ENCODE peak calls at places on chromosomes 12 and 14, in four cellular contexts. S is NCI-H1436, Z is endothelial cell of umbilical vein, W is amygdala. N is an unnamed sample.

GRCh38 chr12:234891-235415 is 21.0 kb upstream of the SLC6A12 start:
- DNase-seq in S (no peak), Z (no peak), W (no peak), N (no peak)

GRCh38 chr14:36512585-36513003 is 7.4 kb downstream of the NKX2-1 start:
- DNase-seq in S (no peak), Z (no peak), W (no peak), N (no peak)

GRCh38 chr12:3246253-3246652 is 169.1 kb downstream of the TSPAN9 start:
- DNase-seq in S (no peak), Z (peak), W (no peak), N (no peak)

GRCh38 chr12:127546721-127547505 is 720.1 kb upstream of the TMEM132C start:
- DNase-seq in S (no peak), Z (no peak), W (no peak), N (no peak)

GRCh38 chr12:114864688-114865685 is 181.0 kb upstream of the TBX3 start:
- DNase-seq in S (no peak), Z (no peak), W (no peak), N (no peak)

GRCh38 chr12:15774819-15775218 is 14.4 kb downstream of the EPS8 start:
- DNase-seq in S (no peak), Z (no peak), W (no peak), N (no peak)

GRCh38 chr12:64675795-64676194 is 65.5 kb downstream of the RASSF3 start:
- DNase-seq in S (no peak), Z (peak), W (no peak), N (no peak)

GRCh38 chr14:52917732-52918131 is 33.1 kb downstream of the FERMT2 start:
- DNase-seq in S (no peak), Z (peak), W (no peak), N (no peak)

GRCh38 chr12:132150780-132151144 is 6.5 kb downstream of the NOC4L start:
- DNase-seq in S (no peak), Z (no peak), W (no peak), N (no peak)

GRCh38 chr12:115354007-115354452 is 670.1 kb upstream of the TBX3 start:
- DNase-seq in S (no peak), Z (peak), W (no peak), N (no peak)

GRCh38 chr12:57772429-57773322 is at the start of gene EEF1AKMT3:
- DNase-seq in S (no peak), Z (peak), W (peak), N (no peak)

GRCh38 chr12:105748806-105749600 is 389.8 kb downstream of the NUAK1 start:
- DNase-seq in S (no peak), Z (peak), W (peak), N (peak)

GRCh38 chr12:42893802-42894201 is 304.3 kb upstream of the PRICKLE1 start:
- DNase-seq in S (no peak), Z (no peak), W (no peak), N (no peak)

GRCh38 chr12:77488041-77488620 is 342.6 kb upstream of the NAV3 start:
- DNase-seq in S (no peak), Z (no peak), W (no peak), N (no peak)

GRCh38 chr12:57135939-57136338 is 7.7 kb downstream of the LRP1 start:
- DNase-seq in S (no peak), Z (no peak), W (peak), N (no peak)

GRCh38 chr12:84955298-84955697 is 42.7 kb upstream of the SLC6A15 start:
- DNase-seq in S (no peak), Z (no peak), W (no peak), N (no peak)

GRCh38 chr14:96567289-96567899 is 65.2 kb downstream of the PAPOLA start:
- DNase-seq in S (no peak), Z (peak), W (no peak), N (peak)

GRCh38 chr14:81269100-81269978 is 48.6 kb upstream of the GTF2A1 start:
- DNase-seq in S (peak), Z (peak), W (no peak), N (peak)

GRCh38 chr12:75560167-75560566 is 48.8 kb upstream of the KRR1 start:
- DNase-seq in S (peak), Z (peak), W (no peak), N (peak)

GRCh38 chr12:123949118-123949774 is 23.4 kb downstream of the CCDC92 start:
- DNase-seq in S (no peak), Z (no peak), W (no peak), N (peak)

GRCh38 chr14:37186865-37187264 is 10.9 kb upstream of the MIPOL1 start:
- DNase-seq in S (no peak), Z (no peak), W (no peak), N (no peak)

GRCh38 chr12:63093711-63094110 is 57.3 kb downstream of the AVPR1A start:
- DNase-seq in S (no peak), Z (no peak), W (no peak), N (no peak)

GRCh38 chr12:89405626-89406342 is 53.5 kb upstream of the DUSP6 start:
- DNase-seq in S (no peak), Z (no peak), W (no peak), N (no peak)

GRCh38 chr14:50941151-50941550 is 3.1 kb downstream of the PYGL start:
- DNase-seq in S (no peak), Z (no peak), W (no peak), N (no peak)

GRCh38 chr12:65695077-65695865 is 129.0 kb upstream of the HMGA2 start:
- DNase-seq in S (no peak), Z (peak), W (no peak), N (peak)

GRCh38 chr12:89334770-89335169 is 17.5 kb downstream of the DUSP6 start:
- DNase-seq in S (no peak), Z (no peak), W (no peak), N (no peak)

GRCh38 chr14:100305446-100306255 is 593 bp downstream of the SLC25A29 start:
- DNase-seq in S (no peak), Z (peak), W (no peak), N (no peak)

GRCh38 chr12:39235990-39236767 is 206.7 kb downstream of the KIF21A start:
- DNase-seq in S (no peak), Z (peak), W (no peak), N (no peak)

GRCh38 chr14:104464907-104465306 is 114.7 kb upstream of the C14orf180 start:
- DNase-seq in S (no peak), Z (no peak), W (no peak), N (no peak)

GRCh38 chr12:109445224-109445623 is 31.9 kb downstream of the KCTD10 start:
- DNase-seq in S (no peak), Z (no peak), W (no peak), N (no peak)

GRCh38 chr12:64440100-64440499 is 11.8 kb upstream of the TBK1 start:
- DNase-seq in S (no peak), Z (no peak), W (no peak), N (no peak)

GRCh38 chr12:71041481-71041880 is 116.3 kb downstream of the TSPAN8 start:
- DNase-seq in S (no peak), Z (no peak), W (no peak), N (no peak)

GRCh38 chr12:115452751-115453281 is 768.8 kb upstream of the TBX3 start:
- DNase-seq in S (no peak), Z (no peak), W (no peak), N (no peak)

GRCh38 chr14:37712976-37713431 is 117.6 kb downstream of the TTC6 start:
- DNase-seq in S (no peak), Z (no peak), W (no peak), N (no peak)

GRCh38 chr14:69441948-69442347 is 42.6 kb upstream of the PLEKHD1 start:
- DNase-seq in S (no peak), Z (no peak), W (no peak), N (no peak)

GRCh38 chr14:89123851-89124250 is 293.2 kb downstream of the FOXN3 start:
- DNase-seq in S (no peak), Z (no peak), W (no peak), N (no peak)

GRCh38 chr12:108511633-108512540 is 3.2 kb upstream of the FICD start:
- DNase-seq in S (peak), Z (peak), W (peak), N (peak)